ENCODE peak calls at places on chromosomes 2 and 18, in ten cellular contexts. X is sigmoid colon; H is CD8-positive, alpha-beta memory T cell; Q is heart left ventricle; W is CD4-positive, CD25-positive, alpha-beta regulatory T cell; J is HCT116; E is HepG2; Z is psoas muscle; K is K562; M is transverse colon. S is an unnamed sample.
A peak's percentile ranks its signal among the peaks of the same experiment; 100 is the strongest.

GRCh38 chr2:157677941-157678340 is 49.3 kb upstream of the ACVR1C start:
- DNase-seq in Q (no peak), H (no peak), E (no peak), X (no peak), M (no peak), J (no peak), K (no peak), W (no peak), Z (no peak), S (no peak)

GRCh38 chr2:55500025-55500424 is 19.5 kb upstream of the CFAP36 start:
- DNase-seq in E (peak; percentile 13), K (no peak), Z (no peak), Q (no peak), H (no peak), M (no peak), W (no peak), X (no peak), J (no peak), S (no peak)

GRCh38 chr2:102455061-102455670 is 17.9 kb upstream of the SLC9A4 start:
- DNase-seq in Q (no peak), H (no peak), W (no peak), J (no peak), M (no peak), E (no peak), X (no peak), K (no peak), Z (no peak), S (no peak)

GRCh38 chr18:79784071-79784913 is 13.4 kb upstream of the KCNG2 start:
- DNase-seq in E (no peak), W (no peak), J (no peak), X (peak; percentile 39), K (no peak), Z (no peak), M (no peak), H (no peak), Q (no peak), S (no peak)

GRCh38 chr2:110904410-110905148 is 172.2 kb downstream of the ACOXL start:
- DNase-seq in X (no peak), J (no peak), W (no peak), Q (no peak), H (no peak), Z (no peak), M (no peak), K (no peak), E (no peak), S (no peak)

GRCh38 chr2:84888401-84889276 is 7.8 kb upstream of the TRABD2A start:
- DNase-seq in M (peak; percentile 52), W (peak; percentile 67), J (no peak), H (no peak), X (peak; percentile 61), K (no peak), E (no peak), Q (no peak), Z (no peak), S (no peak)

GRCh38 chr2:182360012-182360662 is 66.7 kb downstream of the PDE1A start:
- DNase-seq in Q (peak; percentile 26), W (no peak), J (no peak), Z (peak; percentile 35), H (no peak), X (peak; percentile 82), K (no peak), E (no peak), M (peak; percentile 51), S (no peak)

GRCh38 chr2:74700643-74701377 is 46.8 kb downstream of the SEMA4F start:
- DNase-seq in M (no peak), H (no peak), J (no peak), E (no peak), X (no peak), Z (no peak), K (no peak), Q (no peak), W (no peak), S (no peak)

GRCh38 chr2:95386031-95386430 is 16.5 kb upstream of the FAHD2A start:
- DNase-seq in M (no peak), J (no peak), Z (no peak), E (no peak), X (no peak), Q (no peak), H (no peak), K (no peak), W (no peak), S (no peak)

GRCh38 chr2:74735009-74735408 is 81.0 kb downstream of the SEMA4F start:
- DNase-seq in K (no peak), J (no peak), W (no peak), M (peak; percentile 41), Q (no peak), X (no peak), H (no peak), Z (no peak), E (no peak), S (no peak)

GRCh38 chr2:159722580-159722979 is 10.3 kb downstream of the MARCHF7 start:
- DNase-seq in W (no peak), Q (no peak), M (no peak), E (no peak), H (no peak), X (no peak), J (no peak), K (no peak), Z (no peak), S (no peak)

GRCh38 chr2:159716857-159717256 is 4.6 kb downstream of the MARCHF7 start:
- DNase-seq in W (no peak), Z (no peak), K (no peak), X (no peak), J (no peak), H (no peak), Q (no peak), M (no peak), E (no peak), S (no peak)

GRCh38 chr2:159725713-159726112 is 13.4 kb downstream of the MARCHF7 start:
- DNase-seq in J (no peak), M (no peak), H (no peak), E (no peak), Z (no peak), K (no peak), X (no peak), Q (no peak), W (no peak), S (no peak)

GRCh38 chr2:159715451-159715850 is 3.1 kb downstream of the MARCHF7 start:
- DNase-seq in K (no peak), Z (no peak), M (no peak), X (no peak), E (no peak), J (no peak), H (no peak), W (no peak), Q (no peak), S (no peak)

GRCh38 chr2:159720676-159721075 is 8.4 kb downstream of the MARCHF7 start:
- DNase-seq in H (no peak), Q (no peak), M (no peak), E (no peak), Z (no peak), W (no peak), K (no peak), J (no peak), X (no peak), S (no peak)
- H3K9me3 ChIP-seq in H (no peaks in the 10 kb centered on the region), Q (peaks cover 6% of the 10 kb centered on the region), M (no peaks in the 10 kb centered on the region), E (no peaks in the 10 kb centered on the region), Z (no peaks in the 10 kb centered on the region), W (no peaks in the 10 kb centered on the region), K (no peaks in the 10 kb centered on the region), J (no peaks in the 10 kb centered on the region), X (no peaks in the 10 kb centered on the region), S (no peaks in the 10 kb centered on the region)

GRCh38 chr2:96760986-96761832 is 507 bp downstream of the CNNM4 start:
- DNase-seq in E (peak; percentile 33), Z (no peak), J (no peak), W (peak; percentile 81), K (peak; percentile 58), H (no peak), Q (peak; percentile 51), X (peak; percentile 80), M (peak; percentile 54), S (peak; percentile 76)
- H3K9me3 ChIP-seq in E (no peaks in the 10 kb centered on the region), Z (no peaks in the 10 kb centered on the region), J (no peaks in the 10 kb centered on the region), W (no peaks in the 10 kb centered on the region), K (no peaks in the 10 kb centered on the region), H (no peaks in the 10 kb centered on the region), Q (no peaks in the 10 kb centered on the region), X (no peaks in the 10 kb centered on the region), M (no peaks in the 10 kb centered on the region), S (no peaks in the 10 kb centered on the region)

GRCh38 chr2:239726091-239726591 is 299.0 kb downstream of the NDUFA10 start:
- DNase-seq in Z (no peak), Q (no peak), E (no peak), J (no peak), M (no peak), X (peak; percentile 62), W (no peak), K (no peak), H (no peak), S (peak; percentile 6)

GRCh38 chr2:239725551-239725890 is 299.6 kb downstream of the NDUFA10 start:
- DNase-seq in W (no peak), Z (no peak), X (no peak), M (peak; percentile 3), E (no peak), H (no peak), Q (no peak), K (no peak), J (no peak), S (no peak)

GRCh38 chr2:239723486-239724193 is 301.5 kb downstream of the NDUFA10 start:
- DNase-seq in H (no peak), W (no peak), Q (no peak), X (peak; percentile 41), M (no peak), Z (no peak), J (no peak), E (no peak), K (no peak), S (no peak)

GRCh38 chr2:239724194-239724849 is 300.8 kb downstream of the NDUFA10 start:
- DNase-seq in H (no peak), K (no peak), W (no peak), M (peak; percentile 1), X (peak; percentile 39), Q (peak; percentile 9), J (no peak), Z (no peak), E (no peak), S (peak; percentile 3)

DNA sequence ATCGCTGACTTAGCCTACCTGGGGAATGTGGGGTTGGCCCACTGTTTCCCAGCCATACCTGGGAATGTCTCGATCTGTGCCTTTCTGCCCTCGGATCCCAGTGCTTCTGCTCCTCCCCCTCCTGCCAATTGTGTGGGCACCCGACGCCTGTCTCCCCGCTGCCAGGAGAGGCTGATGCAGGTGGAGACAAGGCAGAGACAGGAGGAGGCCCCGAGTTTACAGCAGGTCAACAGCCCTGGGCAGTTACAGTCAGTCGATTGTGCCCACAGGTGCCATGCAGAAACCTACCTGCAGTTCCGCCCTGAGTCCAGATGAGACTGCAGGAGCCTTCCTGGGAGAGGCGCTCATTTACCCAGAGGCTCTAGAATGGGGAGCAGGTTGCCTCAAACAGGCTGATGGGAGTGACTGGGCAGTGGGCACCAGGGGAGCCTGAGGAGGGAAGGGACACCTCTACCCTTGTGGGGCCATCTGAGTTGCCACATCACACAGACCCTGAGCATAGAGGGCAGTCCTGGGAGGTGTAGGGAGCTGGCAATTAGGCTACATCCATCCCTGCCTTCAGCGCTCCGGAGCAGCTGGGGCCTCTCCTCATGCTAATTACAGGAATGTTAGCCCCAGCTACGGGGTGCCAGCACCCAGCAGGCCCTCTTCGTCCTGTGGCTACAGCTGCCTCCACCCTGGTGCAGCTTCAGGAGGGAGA is 300.1 kb downstream of the NDUFA10 start:
- DNase-seq in W (no peak), Q (peak; percentile 14), E (no peak), X (peak; percentile 49), Z (no peak), K (no peak), J (no peak), M (peak; percentile 1), H (no peak), S (peak; percentile 3)
- H3K9me3 ChIP-seq in W (no peaks in the 10 kb centered on the region), Q (no peaks in the 10 kb centered on the region), E (no peaks in the 10 kb centered on the region), X (no peaks in the 10 kb centered on the region), Z (no peaks in the 10 kb centered on the region), K (no peaks in the 10 kb centered on the region), J (no peaks in the 10 kb centered on the region), M (no peaks in the 10 kb centered on the region), H (no peaks in the 10 kb centered on the region), S (no peaks in the 10 kb centered on the region)

GRCh38 chr18:76994086-76994654 is 138.4 kb downstream of the MBP start:
- DNase-seq in X (no peak), E (peak; percentile 39), Z (no peak), J (no peak), H (no peak), K (no peak), W (no peak), M (no peak), Q (no peak), S (no peak)
- H3K9me3 ChIP-seq in X (peaks cover 2% of the 10 kb centered on the region), E (no peaks in the 10 kb centered on the region), Z (no peaks in the 10 kb centered on the region), J (no peaks in the 10 kb centered on the region), H (no peaks in the 10 kb centered on the region), K (no peaks in the 10 kb centered on the region), W (no peaks in the 10 kb centered on the region), M (no peaks in the 10 kb centered on the region), Q (no peaks in the 10 kb centered on the region), S (no peaks in the 10 kb centered on the region)

S was measured in T-helper 17 cell.